ENCODE peak calls at places on chromosomes 7 and 10, in ten cellular contexts. X is OCI-LY7, A is PC-9, B is neuronal stem cell, Y is GM23338, K is astrocyte, I is neural progenitor cell, Z is GM23248, P is hepatocyte, W is H9. L is an unnamed sample.

GRCh38 chr10:44389556-44389955 is 4.7 kb upstream of the CXCL12 start:
- DNase-seq in A (no peak), B (no peak), Y (no peak), X (no peak), Z (no peak), P (no peak), W (no peak), K (no peak), I (no peak), L (no peak)

GRCh38 chr7:25308246-25308645 is 80.0 kb upstream of the NPVF start:
- DNase-seq in W (no peak), Y (no peak), A (no peak), P (no peak), I (no peak), Z (no peak), B (no peak), K (no peak), X (no peak), L (no peak)

GRCh38 chr7:14698239-14698638 is 204.3 kb downstream of the DGKB start:
- DNase-seq in B (no peak), I (no peak), X (no peak), Y (no peak), K (no peak), W (no peak), A (no peak), Z (peak), P (no peak), L (peak)

GRCh38 chr7:24656608-24657007 is 83.4 kb downstream of the PALS2 start:
- DNase-seq in K (no peak), B (no peak), A (no peak), I (peak), Z (no peak), X (no peak), W (no peak), P (no peak), Y (no peak), L (no peak)

GRCh38 chr7:74083928-74084721 is 521 bp downstream of the LIMK1 start:
- DNase-seq in W (peak), Z (peak), I (no peak), B (no peak), A (no peak), P (peak), X (peak), K (peak), Y (peak), L (peak)

GRCh38 chr10:5665380-5666323 is 743 bp downstream of the ASB13 start:
- DNase-seq in X (peak), Y (peak), I (peak), A (no peak), Z (peak), W (no peak), B (no peak), K (no peak), P (peak), L (peak)

GRCh38 chr7:133530682-133531081 is 277.8 kb downstream of the EXOC4 start:
- DNase-seq in B (no peak), I (no peak), W (no peak), A (no peak), P (peak), K (peak), Z (peak), X (no peak), Y (no peak), L (no peak)

GRCh38 chr7:121798896-121799295 is 74.1 kb upstream of the PTPRZ1 start:
- DNase-seq in X (no peak), W (peak), B (peak), A (no peak), Y (peak), K (peak), P (no peak), Z (no peak), I (peak), L (no peak)

GRCh38 chr10:65213170-65213569 is 1692.0 kb downstream of the REEP3 start:
- DNase-seq in Y (no peak), Z (no peak), P (no peak), I (no peak), X (no peak), W (no peak), K (no peak), B (no peak), A (no peak), L (no peak)

GRCh38 chr10:21514101-21514807 is 11.2 kb downstream of the SKIDA1 start:
- DNase-seq in I (no peak), W (no peak), Y (no peak), Z (no peak), B (no peak), X (no peak), K (no peak), P (no peak), A (no peak), L (no peak)

GRCh38 chr10:48324580-48324979 is 18.1 kb downstream of the MAPK8 start:
- DNase-seq in P (no peak), Y (no peak), X (no peak), I (no peak), B (no peak), A (no peak), Z (no peak), W (no peak), K (peak), L (no peak)

GRCh38 chr7:92244803-92245486 is 769 bp downstream of the KRIT1 start:
- DNase-seq in A (no peak), K (peak), B (peak), P (no peak), Y (no peak), Z (peak), W (no peak), I (no peak), X (peak), L (peak)

GRCh38 chr7:42575161-42575560 is 336.7 kb downstream of the C7orf25 start:
- DNase-seq in A (no peak), I (no peak), K (no peak), P (no peak), B (no peak), Y (no peak), X (no peak), W (no peak), Z (no peak), L (no peak)

GRCh38 chr10:83585686-83586085 is 553.6 kb upstream of the GHITM start:
- DNase-seq in B (no peak), P (no peak), K (peak), A (no peak), Y (no peak), I (no peak), Z (no peak), X (no peak), W (no peak), L (no peak)

GRCh38 chr7:50826371-50827172 is 43.9 kb upstream of the GRB10 start:
- DNase-seq in A (peak), I (no peak), W (no peak), P (peak), K (peak), Y (no peak), X (no peak), Z (peak), B (no peak), L (no peak)

GRCh38 chr7:26705567-26705966 is 158.8 kb downstream of the SKAP2 start:
- DNase-seq in Z (peak), W (no peak), B (no peak), P (peak), K (peak), A (peak), X (no peak), Y (no peak), I (no peak), L (no peak)

GRCh38 chr10:73969224-73969811 is 28.6 kb upstream of the VCL start:
- DNase-seq in K (no peak), Z (no peak), P (no peak), A (no peak), B (no peak), I (no peak), W (no peak), Y (no peak), X (no peak), L (no peak)

GRCh38 chr10:73556855-73557254 is 34.3 kb downstream of the USP54 start:
- DNase-seq in A (no peak), P (no peak), Z (no peak), B (no peak), I (no peak), X (no peak), K (no peak), W (no peak), Y (no peak), L (no peak)

GRCh38 chr10:16950686-16951681 is 133.8 kb upstream of the RSU1 start:
- DNase-seq in P (peak), Z (peak), A (no peak), W (peak), B (peak), I (peak), X (no peak), K (peak), Y (peak), L (no peak)

GRCh38 chr7:22387583-22387982 is 30.6 kb upstream of the RAPGEF5 start:
- DNase-seq in K (peak), B (no peak), I (no peak), A (no peak), X (no peak), Y (no peak), Z (peak), P (no peak), W (no peak), L (no peak)

GRCh38 chr7:71343039-71343438 is 211.1 kb downstream of the GALNT17 start:
- DNase-seq in Y (no peak), X (no peak), A (no peak), I (no peak), P (no peak), Z (no peak), K (no peak), W (no peak), B (no peak), L (no peak)

GRCh38 chr10:59651902-59652301 is 57.7 kb downstream of the SLC16A9 start:
- DNase-seq in A (no peak), K (no peak), Z (no peak), I (no peak), Y (no peak), W (no peak), X (no peak), B (no peak), P (no peak), L (no peak)

GRCh38 chr10:59649606-59650346 is 59.9 kb downstream of the SLC16A9 start:
- DNase-seq in I (no peak), X (no peak), A (no peak), B (no peak), K (no peak), P (no peak), Z (no peak), W (no peak), Y (no peak), L (no peak)

GRCh38 chr10:59644841-59645240 is 64.8 kb downstream of the SLC16A9 start:
- DNase-seq in Z (no peak), W (no peak), I (no peak), Y (no peak), X (no peak), A (no peak), K (no peak), P (no peak), B (no peak), L (no peak)

GRCh38 chr10:59654007-59654406 is 55.6 kb downstream of the SLC16A9 start:
- DNase-seq in P (no peak), K (peak), Z (no peak), Y (no peak), I (no peak), B (no peak), A (no peak), X (peak), W (no peak), L (no peak)

DNA sequence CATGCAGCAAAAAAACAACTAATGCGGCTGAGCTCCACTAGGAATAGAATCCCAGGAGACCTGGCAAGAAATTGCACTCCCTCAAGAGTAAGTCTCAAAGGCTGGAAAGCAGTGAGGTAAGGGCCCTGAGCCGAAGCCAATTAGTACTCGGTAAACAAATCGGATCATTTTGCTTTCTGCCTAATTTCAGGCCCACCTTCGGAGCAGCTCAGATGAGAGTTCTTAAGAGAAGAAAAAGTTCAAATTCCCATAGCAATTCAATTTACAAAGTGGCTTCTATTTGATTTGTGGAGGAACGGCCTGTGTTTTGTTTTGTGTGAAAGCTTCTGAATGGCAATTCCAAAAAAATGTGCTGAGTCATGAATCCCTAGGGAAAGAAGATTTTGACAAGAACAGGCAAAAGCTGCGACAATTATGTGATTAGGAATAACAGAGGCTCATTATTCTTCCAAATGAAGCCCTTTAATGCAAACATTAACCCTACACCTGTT is 60.9 kb downstream of the SLC16A9 start:
- DNase-seq in I (peak), Z (peak), P (no peak), Y (peak), K (peak), A (no peak), B (peak), X (no peak), W (no peak), L (no peak)
- H2AFZ ChIP-seq in I (no peak), Z (no peak), P (no peak), Y (no peak), K (peak), A (peak), B (no peak), X (no peak), W (no peak), L (no peak)

DNA sequence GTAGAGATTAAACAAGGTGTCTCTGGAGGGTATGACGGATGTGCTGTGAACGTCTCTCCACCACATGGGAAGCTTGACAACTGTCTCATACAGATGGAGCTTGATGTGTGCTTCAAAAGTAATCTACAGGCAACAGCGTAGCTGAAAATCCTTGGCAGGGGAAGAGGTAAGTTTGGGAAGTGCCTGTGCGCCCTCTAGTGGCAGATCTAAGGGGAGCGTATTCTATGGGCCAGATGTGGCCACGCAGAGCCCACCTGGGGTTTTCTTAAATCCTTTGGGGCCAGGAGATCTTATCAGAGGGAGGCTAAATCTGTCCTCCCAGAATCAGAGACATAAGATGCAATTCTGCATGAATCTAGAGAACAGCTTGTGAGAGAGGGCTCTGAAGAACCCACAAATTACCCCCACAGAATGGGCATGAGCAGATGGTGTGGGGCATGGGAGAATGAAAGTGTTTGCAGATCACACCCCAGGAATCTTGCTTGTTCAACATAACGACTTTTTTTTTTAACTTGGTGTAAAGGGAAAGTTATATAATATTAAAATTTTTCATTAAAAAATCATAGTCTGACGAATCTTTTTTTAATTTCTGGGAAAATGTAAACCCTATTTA is 91.2 kb upstream of the MPP7 start:
- DNase-seq in K (peak), B (peak), X (peak), Z (peak), I (peak), Y (peak), A (peak), W (peak), P (peak), L (peak)
- H2AFZ ChIP-seq in K (peak), B (peak), X (peak), Z (no peak), I (peak), Y (peak), A (no peak), W (no peak), P (peak), L (no peak)

GRCh38 chr10:103197891-103198290 is 4.8 kb upstream of the NT5C2 start:
- DNase-seq in K (no peak), A (no peak), B (no peak), Z (no peak), Y (no peak), I (no peak), W (no peak), P (no peak), X (no peak), L (no peak)
- H2AFZ ChIP-seq in K (no peak), A (no peak), B (no peak), Z (peak), Y (peak), I (peak), W (no peak), P (no peak), X (no peak), L (no peak)

GRCh38 chr10:121862042-121862441 is 65.8 kb downstream of the ATE1 start:
- DNase-seq in K (no peak), A (no peak), P (no peak), W (no peak), B (no peak), Y (no peak), I (no peak), Z (no peak), X (no peak), L (no peak)

GRCh38 chr10:121864168-121864567 is 63.7 kb downstream of the ATE1 start:
- DNase-seq in I (no peak), A (no peak), Z (no peak), B (no peak), Y (no peak), X (peak), W (no peak), P (no peak), K (no peak), L (no peak)

GRCh38 chr10:121865554-121865953 is 62.3 kb downstream of the ATE1 start:
- DNase-seq in X (no peak), K (no peak), Y (no peak), A (no peak), I (no peak), P (peak), B (no peak), W (no peak), Z (no peak), L (no peak)

GRCh38 chr10:121862624-121863023 is 65.2 kb downstream of the ATE1 start:
- DNase-seq in B (no peak), W (no peak), Y (peak), Z (no peak), I (no peak), X (no peak), A (no peak), K (no peak), P (no peak), L (peak)

DNA sequence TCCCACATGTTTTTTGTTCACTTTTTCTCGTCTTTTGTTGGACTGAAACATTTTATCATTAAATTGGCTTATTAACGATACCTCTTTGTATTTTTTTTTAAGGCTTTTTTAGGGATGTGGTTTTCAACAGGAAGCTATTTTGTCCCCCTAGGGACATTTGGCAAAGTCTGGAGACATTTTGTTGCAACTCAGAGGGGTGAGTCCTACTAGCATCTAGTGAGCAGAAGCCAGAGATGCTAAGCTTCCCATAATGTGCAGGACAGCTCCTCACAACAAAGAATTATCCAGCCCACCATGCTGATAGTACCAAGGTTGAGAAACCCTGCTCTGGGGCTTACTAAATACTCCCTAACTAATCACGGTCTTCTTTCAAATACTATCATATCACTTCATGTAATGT is 63.2 kb downstream of the ATE1 start:
- DNase-seq in I (no peak), W (no peak), K (no peak), Z (no peak), B (no peak), A (no peak), X (no peak), Y (no peak), P (no peak), L (no peak)
- H2AFZ ChIP-seq in I (no peak), W (no peak), K (no peak), Z (no peak), B (no peak), A (no peak), X (no peak), Y (no peak), P (no peak), L (no peak)

GRCh38 chr7:142384508-142384922 is 126.7 kb upstream of the PRSS58 start:
- DNase-seq in K (peak), Z (peak), W (no peak), B (no peak), Y (no peak), X (no peak), I (no peak), P (no peak), A (no peak), L (no peak)
- H2AFZ ChIP-seq in K (peak), Z (peak), W (no peak), B (no peak), Y (peak), X (peak), I (no peak), P (no peak), A (no peak), L (no peak)